ENCODE peak calls at places on chromosomes 2 and 18, in seven cellular contexts. I, A, M, R, H, C and Q are unnamed samples.

GRCh38 chr2:232721882-232722281 is 24.8 kb downstream of the GIGYF2 start:
- DNase-seq in I (no peak), A (no peak), M (no peak), R (no peak), H (no peak), C (no peak), Q (no peak)

GRCh38 chr2:32668254-32668653 is 40.4 kb downstream of the TTC27 start:
- DNase-seq in I (no peak), A (no peak), M (no peak), R (no peak), H (no peak), C (no peak), Q (no peak)

GRCh38 chr18:24826605-24827004 is 366.2 kb downstream of the HRH4 start:
- DNase-seq in I (no peak), A (no peak), M (no peak), R (no peak), H (no peak), C (no peak), Q (no peak)

GRCh38 chr18:76458522-76459311 is 36.3 kb downstream of the ZNF516 start:
- DNase-seq in I (no peak), A (no peak), M (no peak), R (no peak), H (no peak), C (peak), Q (no peak)

GRCh38 chr2:235055891-235056516 is 104.2 kb downstream of the SH3BP4 start:
- DNase-seq in I (peak), A (no peak), M (peak), R (peak), H (peak), C (no peak), Q (no peak)

GRCh38 chr2:240437861-240438809 is 2.7 kb downstream of the GPC1 start:
- DNase-seq in I (peak), A (no peak), M (peak), R (peak), H (peak), C (peak), Q (peak)

GRCh38 chr2:70440621-70441020 is 113.0 kb downstream of the TGFA start:
- DNase-seq in I (no peak), A (no peak), M (no peak), R (no peak), H (no peak), C (peak), Q (no peak)

GRCh38 chr18:74477771-74478170 is 18.4 kb upstream of the CNDP2 start:
- DNase-seq in I (no peak), A (no peak), M (no peak), R (no peak), H (no peak), C (no peak), Q (no peak)

GRCh38 chr2:47323009-47323821 is 79.7 kb upstream of the MSH2 start:
- DNase-seq in I (peak), A (peak), M (peak), R (peak), H (peak), C (peak), Q (peak)

GRCh38 chr2:150081775-150082517 is 405.5 kb downstream of the RND3 start:
- DNase-seq in I (no peak), A (no peak), M (peak), R (no peak), H (no peak), C (no peak), Q (no peak)

GRCh38 chr2:25822190-25823117 is 55.8 kb downstream of the ASXL2 start:
- DNase-seq in I (no peak), A (no peak), M (peak), R (no peak), H (no peak), C (no peak), Q (no peak)

GRCh38 chr2:86301010-86301409 is 36.4 kb downstream of the REEP1 start:
- DNase-seq in I (no peak), A (no peak), M (peak), R (no peak), H (no peak), C (no peak), Q (no peak)

GRCh38 chr2:116733699-116734098 is 1080.8 kb upstream of the DDX18 start:
- DNase-seq in I (no peak), A (no peak), M (no peak), R (no peak), H (no peak), C (no peak), Q (no peak)

GRCh38 chr2:105393373-105394055 is 5.3 kb downstream of the FHL2 start:
- DNase-seq in I (no peak), A (no peak), M (peak), R (no peak), H (no peak), C (no peak), Q (peak)

DNA sequence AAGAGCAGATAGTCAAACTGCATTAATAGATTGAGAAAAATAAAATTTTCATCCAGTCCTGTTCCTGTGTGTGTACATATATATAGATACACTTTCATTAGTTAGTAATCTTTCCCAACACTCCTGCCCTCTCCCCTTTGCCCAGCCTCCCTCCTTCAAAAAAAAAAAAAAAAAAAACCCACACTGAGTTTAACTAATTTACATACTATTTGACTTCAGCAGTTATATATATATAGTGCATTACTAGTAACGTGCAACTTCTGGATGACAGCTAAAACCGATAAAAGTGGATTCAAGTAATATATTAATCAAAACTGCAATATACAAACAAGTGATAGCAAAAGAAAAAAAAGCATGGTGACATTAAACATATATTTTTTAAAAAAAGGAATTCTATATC is 1.4 kb downstream of the FIGN start:
- DNase-seq in I (no peak), A (no peak), M (no peak), R (no peak), H (no peak), C (no peak), Q (no peak)
- H2AFZ ChIP-seq in I (no peak), A (no peak), M (no peak), R (no peak), H (no peak), C (no peak), Q (no peak)

DNA sequence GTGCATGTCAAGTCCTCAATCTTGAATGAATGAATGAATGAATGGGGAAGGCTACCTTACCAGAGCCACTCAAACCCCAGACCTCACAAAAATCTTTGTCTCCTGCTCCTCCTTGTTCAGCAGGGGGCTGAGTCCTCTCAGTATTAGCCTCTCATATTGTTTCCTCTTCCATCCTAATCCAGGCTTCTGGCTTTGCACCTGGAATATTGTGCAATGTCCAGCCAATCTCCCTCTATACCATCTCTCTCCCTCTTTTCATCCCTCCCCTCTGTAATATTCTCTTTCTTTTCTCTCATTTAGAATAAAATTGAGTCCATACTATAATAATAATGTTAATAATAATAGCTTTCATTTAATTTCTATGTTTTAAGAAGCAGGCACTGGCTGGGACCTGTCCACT is 34.3 kb downstream of the ARHGAP25 start:
- DNase-seq in I (no peak), A (no peak), M (no peak), R (no peak), H (no peak), C (no peak), Q (no peak)
- H3K4me3 ChIP-seq in I (no peak), A (no peak), M (no peak), R (no peak), H (no peak), C (no peak), Q (no peak)

GRCh38 chr2:230924092-230924469 is 961 bp downstream of the GPR55 start:
- DNase-seq in I (no peak), A (no peak), M (no peak), R (no peak), H (no peak), C (no peak), Q (no peak)

GRCh38 chr2:230922951-230923717 is 1.9 kb downstream of the GPR55 start:
- DNase-seq in I (no peak), A (no peak), M (no peak), R (no peak), H (no peak), C (no peak), Q (no peak)

GRCh38 chr2:230925443-230925878 is 419 bp upstream of the GPR55 start:
- DNase-seq in I (no peak), A (peak), M (no peak), R (no peak), H (no peak), C (no peak), Q (no peak)

GRCh38 chr2:230925879-230926765 is 1.1 kb upstream of the GPR55 start:
- DNase-seq in I (no peak), A (peak), M (no peak), R (no peak), H (no peak), C (no peak), Q (no peak)

DNA sequence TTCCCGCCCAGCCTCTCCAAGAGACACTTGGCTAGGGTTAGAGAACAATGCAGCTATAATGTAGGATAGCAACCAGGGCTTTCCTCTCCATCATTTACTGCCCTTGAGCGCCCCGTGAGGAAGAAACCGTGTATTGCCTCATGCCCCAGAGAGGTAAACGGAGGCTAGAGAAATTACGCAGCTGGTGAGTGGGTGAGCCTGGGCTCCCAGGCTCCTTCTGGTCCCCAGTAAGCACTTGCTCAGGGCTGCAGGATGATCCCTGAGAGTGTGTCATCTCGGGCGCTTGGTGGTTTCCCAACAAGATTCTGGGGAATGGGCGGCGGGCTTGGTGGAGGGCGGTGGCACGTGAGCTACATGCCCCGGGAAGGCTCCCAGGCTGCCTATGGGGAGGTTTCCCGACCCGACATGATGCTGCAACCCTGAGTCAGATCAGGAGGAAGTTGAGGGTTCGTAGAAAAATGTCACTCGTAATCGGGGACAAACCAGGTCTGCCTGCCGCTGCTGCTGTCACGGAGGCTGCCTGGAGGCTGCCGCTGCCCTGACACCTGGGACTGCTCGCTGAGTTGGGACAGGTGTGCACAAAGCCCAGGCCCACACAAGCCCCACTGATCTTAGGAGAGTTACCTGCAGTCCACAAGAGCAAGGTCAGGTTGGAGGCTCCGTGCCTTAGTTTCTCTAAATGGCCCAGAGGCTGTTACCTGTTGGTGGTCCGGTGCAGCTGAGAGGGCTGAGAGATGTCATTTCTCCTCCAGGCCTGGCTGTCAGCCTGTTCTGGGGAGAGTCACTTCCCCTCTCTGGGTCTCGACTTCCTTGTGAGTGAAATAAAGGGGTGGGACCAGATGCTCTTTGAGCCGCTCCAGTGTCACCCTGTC is at the start of gene GPR55:
- DNase-seq in I (no peak), A (peak), M (no peak), R (peak), H (no peak), C (peak), Q (no peak)
- TF ChIP-seq POLR2A in I (no peak), A (peak), M (no peak), R (no peak), H (no peak), C (no peak), Q (no peak)

DNA sequence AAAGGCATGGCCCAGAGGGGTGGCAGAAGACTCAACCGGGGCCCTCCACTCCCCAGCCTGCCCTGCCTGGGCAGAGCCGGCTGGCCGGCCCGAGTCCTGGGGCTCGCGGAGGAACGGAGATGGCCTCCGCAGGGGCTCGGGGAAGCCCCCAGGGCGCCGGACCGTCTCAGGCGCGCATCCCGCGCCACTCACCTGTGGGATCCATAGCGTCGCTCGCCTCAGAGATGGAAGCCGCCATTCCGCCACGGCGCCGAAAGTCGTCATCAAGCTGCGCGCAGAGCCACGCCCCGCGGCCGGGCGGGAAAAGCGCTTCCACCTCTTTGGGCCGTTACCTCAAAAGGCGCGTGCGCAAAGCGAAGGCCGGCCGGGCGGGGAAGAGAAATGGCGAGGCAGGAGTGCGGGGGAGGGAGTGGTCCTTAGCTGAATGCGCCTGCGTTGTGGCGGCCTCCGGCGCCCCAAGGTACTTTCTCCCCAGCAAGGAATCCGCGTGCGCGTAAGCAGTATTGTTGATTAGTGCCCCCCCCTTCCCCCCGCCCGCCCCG is at the start of gene SMPD4:
- DNase-seq in I (peak), A (peak), M (peak), R (peak), H (peak), C (peak), Q (peak)
- H2AFZ ChIP-seq in I (no peak), A (peak), M (peak), R (peak), H (no peak), C (no peak), Q (peak)

DNA sequence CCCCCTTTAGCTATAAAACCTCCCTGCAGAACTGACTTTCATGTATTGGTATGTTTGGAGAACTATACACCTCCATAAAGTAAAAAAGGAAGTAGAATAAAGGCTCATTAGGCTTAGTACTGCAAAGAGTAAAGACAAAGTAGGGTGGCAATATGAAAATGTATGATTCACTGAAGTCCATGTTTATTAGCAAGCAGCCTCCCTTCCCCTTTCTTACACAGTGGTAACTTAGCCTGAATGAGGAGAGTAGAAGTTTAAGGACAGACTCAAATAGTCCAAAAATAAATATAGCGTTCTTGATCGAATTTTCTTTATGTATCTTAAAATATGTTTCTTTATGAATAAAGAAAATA is 1.5 kb downstream of the ZNF804A start:
- DNase-seq in I (no peak), A (no peak), M (peak), R (no peak), H (no peak), C (no peak), Q (peak)
- H3K4me3 ChIP-seq in I (peak), A (peak), M (no peak), R (peak), H (no peak), C (no peak), Q (peak)